ENCODE peak calls at places on chromosomes 2 and 18, in five cellular contexts. One of them, this sample, is unnamed.

GRCh38 chr2:120134263-120134662 is 88.9 kb downstream of the TMEM185B start:
- DNase-seq in GM18507: no peak
- DNase-seq in nephron progenitor cell: no peak
- DNase-seq in neuronal stem cell: no peak
- DNase-seq in tibial artery: no peak
- DNase-seq in this sample: peak; percentile 40

GRCh38 chr2:228474466-228474865 is 293.0 kb upstream of the SPHKAP start:
- DNase-seq in GM18507: no peak
- DNase-seq in nephron progenitor cell: no peak
- DNase-seq in neuronal stem cell: no peak
- DNase-seq in tibial artery: no peak
- DNase-seq in this sample: no peak

GRCh38 chr2:3718679-3719078 is 15.3 kb downstream of the DCDC2C start:
- DNase-seq in GM18507: no peak
- DNase-seq in nephron progenitor cell: no peak
- DNase-seq in neuronal stem cell: no peak
- DNase-seq in tibial artery: no peak
- DNase-seq in this sample: no peak

GRCh38 chr2:23273786-23274185 is 111.2 kb upstream of the KLHL29 start:
- DNase-seq in GM18507: no peak
- DNase-seq in nephron progenitor cell: no peak
- DNase-seq in neuronal stem cell: no peak
- DNase-seq in tibial artery: no peak
- DNase-seq in this sample: no peak

GRCh38 chr2:124692707-124693106 is 667.6 kb downstream of the CNTNAP5 start:
- DNase-seq in GM18507: no peak
- DNase-seq in nephron progenitor cell: no peak
- DNase-seq in neuronal stem cell: no peak
- DNase-seq in tibial artery: no peak
- DNase-seq in this sample: no peak

GRCh38 chr2:94871226-94872087 is at the start of gene TEKT4:
- DNase-seq in GM18507: no peak
- DNase-seq in nephron progenitor cell: peak; percentile 72
- DNase-seq in neuronal stem cell: no peak
- DNase-seq in tibial artery: no peak
- DNase-seq in this sample: no peak

GRCh38 chr2:127629637-127630036 is 16.3 kb upstream of the GPR17 start:
- DNase-seq in GM18507: no peak
- DNase-seq in nephron progenitor cell: no peak
- DNase-seq in neuronal stem cell: no peak
- DNase-seq in tibial artery: no peak
- DNase-seq in this sample: no peak

GRCh38 chr2:85865539-85866164 is 23.1 kb downstream of the ST3GAL5 start:
- DNase-seq in GM18507: no peak
- DNase-seq in nephron progenitor cell: no peak
- DNase-seq in neuronal stem cell: no peak
- DNase-seq in tibial artery: no peak
- DNase-seq in this sample: no peak

GRCh38 chr2:234288974-234289455 is 207.9 kb downstream of the ARL4C start:
- DNase-seq in GM18507: no peak
- DNase-seq in nephron progenitor cell: peak; percentile 78
- DNase-seq in neuronal stem cell: peak; percentile 70
- DNase-seq in tibial artery: peak; percentile 80
- DNase-seq in this sample: no peak

GRCh38 chr2:216284708-216285107 is 87.6 kb downstream of the MARCHF4 start:
- DNase-seq in GM18507: no peak
- DNase-seq in nephron progenitor cell: no peak
- DNase-seq in neuronal stem cell: no peak
- DNase-seq in tibial artery: no peak
- DNase-seq in this sample: no peak

GRCh38 chr2:223104741-223105140 is 52.8 kb downstream of the KCNE4 start:
- DNase-seq in GM18507: no peak
- DNase-seq in nephron progenitor cell: no peak
- DNase-seq in neuronal stem cell: no peak
- DNase-seq in tibial artery: no peak
- DNase-seq in this sample: no peak

GRCh38 chr2:213119061-213119809 is 32.2 kb downstream of the IKZF2 start:
- DNase-seq in GM18507: no peak
- DNase-seq in nephron progenitor cell: no peak
- DNase-seq in neuronal stem cell: no peak
- DNase-seq in tibial artery: no peak
- DNase-seq in this sample: no peak

GRCh38 chr2:37471104-37471503 is 126.7 kb downstream of the QPCT start:
- DNase-seq in GM18507: no peak
- DNase-seq in nephron progenitor cell: no peak
- DNase-seq in neuronal stem cell: no peak
- DNase-seq in tibial artery: no peak
- DNase-seq in this sample: no peak

GRCh38 chr18:79200546-79201268 is 131.5 kb downstream of the ATP9B start:
- DNase-seq in GM18507: no peak
- DNase-seq in nephron progenitor cell: peak; percentile 21
- DNase-seq in neuronal stem cell: peak; percentile 30
- DNase-seq in tibial artery: no peak
- DNase-seq in this sample: no peak

GRCh38 chr2:216626168-216626874 is 6.9 kb upstream of the IGFBP2 start:
- DNase-seq in GM18507: no peak
- DNase-seq in nephron progenitor cell: no peak
- DNase-seq in neuronal stem cell: no peak
- DNase-seq in tibial artery: no peak
- DNase-seq in this sample: no peak

GRCh38 chr2:232984451-232985207 is 28.4 kb downstream of the NGEF start:
- DNase-seq in GM18507: no peak
- DNase-seq in nephron progenitor cell: no peak
- DNase-seq in neuronal stem cell: no peak
- DNase-seq in tibial artery: peak; percentile 48
- DNase-seq in this sample: no peak

GRCh38 chr2:71512386-71512785 is 59.0 kb downstream of the DYSF start:
- DNase-seq in GM18507: no peak
- DNase-seq in nephron progenitor cell: no peak
- DNase-seq in neuronal stem cell: no peak
- DNase-seq in tibial artery: peak; percentile 17
- DNase-seq in this sample: no peak

GRCh38 chr2:65804777-65805176 is 372.4 kb upstream of the SPRED2 start:
- DNase-seq in GM18507: no peak
- DNase-seq in nephron progenitor cell: no peak
- DNase-seq in neuronal stem cell: no peak
- DNase-seq in tibial artery: no peak
- DNase-seq in this sample: no peak

GRCh38 chr2:183868707-183869106 is 729.6 kb upstream of the ZNF804A start:
- DNase-seq in GM18507: no peak
- DNase-seq in nephron progenitor cell: no peak
- DNase-seq in neuronal stem cell: no peak
- DNase-seq in tibial artery: no peak
- DNase-seq in this sample: no peak

GRCh38 chr2:217937446-217937845 is 65.3 kb downstream of the TNS1 start:
- DNase-seq in GM18507: no peak
- DNase-seq in nephron progenitor cell: no peak
- DNase-seq in neuronal stem cell: no peak
- DNase-seq in tibial artery: no peak
- DNase-seq in this sample: no peak

GRCh38 chr2:120887844-120888243 is 152.2 kb downstream of the GLI2 start:
- DNase-seq in GM18507: no peak
- DNase-seq in nephron progenitor cell: peak; percentile 25
- DNase-seq in neuronal stem cell: no peak
- DNase-seq in tibial artery: no peak
- DNase-seq in this sample: no peak

GRCh38 chr2:198441876-198442275 is 637.5 kb downstream of the PLCL1 start:
- DNase-seq in GM18507: no peak
- DNase-seq in nephron progenitor cell: no peak
- DNase-seq in neuronal stem cell: no peak
- DNase-seq in tibial artery: no peak
- DNase-seq in this sample: no peak

GRCh38 chr2:205474746-205475145 is 207.6 kb upstream of the NRP2 start:
- DNase-seq in GM18507: no peak
- DNase-seq in nephron progenitor cell: no peak
- DNase-seq in neuronal stem cell: no peak
- DNase-seq in tibial artery: no peak
- DNase-seq in this sample: no peak

GRCh38 chr2:74267068-74267467 is 68.7 kb downstream of the MTHFD2 start:
- DNase-seq in GM18507: peak; percentile 18
- DNase-seq in nephron progenitor cell: no peak
- DNase-seq in neuronal stem cell: no peak
- DNase-seq in tibial artery: no peak
- DNase-seq in this sample: no peak

GRCh38 chr2:19902272-19902730 is 518 bp upstream of the TTC32 start:
- DNase-seq in GM18507: no peak
- DNase-seq in nephron progenitor cell: no peak
- DNase-seq in neuronal stem cell: no peak
- DNase-seq in tibial artery: no peak
- DNase-seq in this sample: no peak

GRCh38 chr18:21053127-21053526 is 58.5 kb downstream of the ROCK1 start:
- DNase-seq in GM18507: no peak
- DNase-seq in nephron progenitor cell: no peak
- DNase-seq in neuronal stem cell: no peak
- DNase-seq in tibial artery: no peak
- DNase-seq in this sample: no peak

GRCh38 chr2:42010743-42011298 is 37.0 kb upstream of the PKDCC start:
- DNase-seq in GM18507: no peak
- DNase-seq in nephron progenitor cell: no peak
- DNase-seq in neuronal stem cell: no peak
- DNase-seq in tibial artery: no peak
- DNase-seq in this sample: no peak

GRCh38 chr2:216220976-216221375 is 111.8 kb downstream of the XRCC5 start:
- DNase-seq in GM18507: no peak
- DNase-seq in nephron progenitor cell: no peak
- DNase-seq in neuronal stem cell: no peak
- DNase-seq in tibial artery: no peak
- DNase-seq in this sample: no peak

GRCh38 chr2:179692610-179693009 is 168.8 kb downstream of the ZNF385B start:
- DNase-seq in GM18507: no peak
- DNase-seq in nephron progenitor cell: no peak
- DNase-seq in neuronal stem cell: no peak
- DNase-seq in tibial artery: no peak
- DNase-seq in this sample: no peak

GRCh38 chr2:192735467-192735866 is 540.7 kb upstream of the TMEFF2 start:
- DNase-seq in GM18507: no peak
- DNase-seq in nephron progenitor cell: no peak
- DNase-seq in neuronal stem cell: no peak
- DNase-seq in tibial artery: no peak
- DNase-seq in this sample: no peak

GRCh38 chr2:23760746-23761145 is 166.2 kb downstream of the ATAD2B start:
- DNase-seq in GM18507: no peak
- DNase-seq in nephron progenitor cell: no peak
- DNase-seq in neuronal stem cell: no peak
- DNase-seq in tibial artery: no peak
- DNase-seq in this sample: no peak

GRCh38 chr2:166516712-166517303 is 22.8 kb upstream of the SCN7A start:
- DNase-seq in GM18507: no peak
- DNase-seq in nephron progenitor cell: peak; percentile 41
- DNase-seq in neuronal stem cell: peak; percentile 17
- DNase-seq in tibial artery: no peak
- DNase-seq in this sample: no peak

GRCh38 chr2:78677774-78678173 is 347.7 kb upstream of the REG3G start:
- DNase-seq in GM18507: no peak
- DNase-seq in nephron progenitor cell: no peak
- DNase-seq in neuronal stem cell: no peak
- DNase-seq in tibial artery: no peak
- DNase-seq in this sample: no peak

GRCh38 chr18:46609048-46609447 is 48.0 kb downstream of the LOXHD1 start:
- DNase-seq in GM18507: no peak
- DNase-seq in nephron progenitor cell: no peak
- DNase-seq in neuronal stem cell: no peak
- DNase-seq in tibial artery: no peak
- DNase-seq in this sample: no peak

GRCh38 chr2:195486987-195487644 is 169.9 kb upstream of the SLC39A10 start:
- DNase-seq in GM18507: no peak
- DNase-seq in nephron progenitor cell: no peak
- DNase-seq in neuronal stem cell: no peak
- DNase-seq in tibial artery: no peak
- DNase-seq in this sample: no peak

GRCh38 chr2:63665806-63666205 is 77.0 kb downstream of the MDH1 start:
- DNase-seq in GM18507: no peak
- DNase-seq in nephron progenitor cell: no peak
- DNase-seq in neuronal stem cell: no peak
- DNase-seq in tibial artery: no peak
- DNase-seq in this sample: no peak

GRCh38 chr2:184367211-184367610 is 231.1 kb upstream of the ZNF804A start:
- DNase-seq in GM18507: no peak
- DNase-seq in nephron progenitor cell: no peak
- DNase-seq in neuronal stem cell: no peak
- DNase-seq in tibial artery: no peak
- DNase-seq in this sample: no peak

GRCh38 chr2:96856776-96857673 is 791 bp downstream of the ANKRD39 start:
- DNase-seq in GM18507: no peak
- DNase-seq in nephron progenitor cell: no peak
- DNase-seq in neuronal stem cell: no peak
- DNase-seq in tibial artery: no peak
- DNase-seq in this sample: no peak

GRCh38 chr18:28189400-28190239 is 12.7 kb upstream of the CDH2 start:
- DNase-seq in GM18507: no peak
- DNase-seq in nephron progenitor cell: peak; percentile 29
- DNase-seq in neuronal stem cell: no peak
- DNase-seq in tibial artery: no peak
- DNase-seq in this sample: no peak